ENCODE peak calls at places on chromosomes 7 and 10, in seven cellular contexts. Q is uterus; E is sigmoid colon; Y is gastrocnemius medialis; B is NT2/D1; W is AG04450; N is CD4-positive, CD25-positive, alpha-beta regulatory T cell. P is an unnamed sample.

GRCh38 chr7:139231513-139232376 is 708 bp downstream of the UBN2 start:
- DNase-seq in Q (peak), N (peak), E (peak), W (no peak), B (no peak), Y (no peak), P (peak)

GRCh38 chr10:52105301-52105700 is 208.8 kb upstream of the DKK1 start:
- DNase-seq in B (no peak), E (no peak), W (no peak), Q (no peak), N (no peak), Y (no peak), P (no peak)

GRCh38 chr10:91300011-91300575 is 79.6 kb downstream of the PCGF5 start:
- DNase-seq in E (no peak), W (no peak), Q (no peak), N (no peak), Y (no peak), B (no peak), P (no peak)

GRCh38 chr10:97320480-97321031 is 1.5 kb downstream of the FRAT1 start:
- DNase-seq in Y (no peak), Q (no peak), N (no peak), W (no peak), B (no peak), E (no peak), P (no peak)

GRCh38 chr7:106597751-106598619 is 63.0 kb downstream of the CCDC71L start:
- DNase-seq in B (no peak), Q (no peak), N (no peak), E (no peak), Y (no peak), W (no peak), P (peak)

GRCh38 chr7:85573346-85573745 is 386.5 kb upstream of the SEMA3D start:
- DNase-seq in Y (no peak), E (no peak), W (no peak), Q (no peak), N (no peak), B (no peak), P (no peak)

GRCh38 chr7:100829150-100829716 is 1.9 kb upstream of the EPHB4 start:
- DNase-seq in N (no peak), Y (no peak), Q (peak), E (no peak), W (no peak), B (no peak), P (no peak)

GRCh38 chr7:16315280-16315679 is 106.1 kb downstream of the CRPPA start:
- DNase-seq in N (no peak), Q (no peak), E (no peak), B (no peak), Y (no peak), W (no peak), P (no peak)

DNA sequence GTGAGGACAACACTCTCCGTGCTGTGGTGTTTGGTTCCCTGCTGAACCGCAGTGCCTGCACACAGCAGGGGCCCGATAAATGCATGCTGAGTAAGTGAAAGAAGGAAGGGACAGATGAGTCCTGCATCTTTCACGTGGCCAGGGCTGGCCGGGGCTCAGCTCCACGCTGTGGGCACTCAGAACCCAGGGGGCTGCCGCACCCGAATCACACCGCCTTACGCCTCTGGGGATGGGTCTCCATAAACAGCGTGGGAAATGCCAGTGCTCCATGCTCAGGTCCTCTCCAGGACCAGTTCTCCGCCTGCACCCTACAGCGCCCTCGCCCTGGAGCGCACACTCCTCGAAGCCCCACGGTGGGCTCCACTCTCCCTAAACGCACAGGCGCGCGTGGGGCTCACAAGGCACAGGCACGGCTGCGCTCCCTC is 38.1 kb downstream of the RASGEF1A start:
- DNase-seq in W (no peak), Y (no peak), N (no peak), Q (no peak), E (peak), B (no peak), P (no peak)
- H3K4me3 ChIP-seq in W (no peak), Y (peak), N (peak), Q (no peak), E (peak), B (peak), P (no peak)

GRCh38 chr7:600149-600814 is 80.6 kb upstream of the PDGFA start:
- DNase-seq in N (no peak), Y (no peak), E (peak), Q (no peak), B (no peak), W (no peak), P (no peak)

GRCh38 chr7:602341-603141 is 82.9 kb upstream of the PDGFA start:
- DNase-seq in Q (no peak), E (peak), W (no peak), Y (no peak), B (no peak), N (peak), P (peak)

GRCh38 chr7:600935-601334 is 81.3 kb upstream of the PDGFA start:
- DNase-seq in N (no peak), Q (no peak), Y (no peak), E (peak), W (no peak), B (no peak), P (no peak)

GRCh38 chr7:603152-603941 is 83.7 kb upstream of the PDGFA start:
- DNase-seq in Y (no peak), W (no peak), N (no peak), B (no peak), E (no peak), Q (peak), P (peak)

DNA sequence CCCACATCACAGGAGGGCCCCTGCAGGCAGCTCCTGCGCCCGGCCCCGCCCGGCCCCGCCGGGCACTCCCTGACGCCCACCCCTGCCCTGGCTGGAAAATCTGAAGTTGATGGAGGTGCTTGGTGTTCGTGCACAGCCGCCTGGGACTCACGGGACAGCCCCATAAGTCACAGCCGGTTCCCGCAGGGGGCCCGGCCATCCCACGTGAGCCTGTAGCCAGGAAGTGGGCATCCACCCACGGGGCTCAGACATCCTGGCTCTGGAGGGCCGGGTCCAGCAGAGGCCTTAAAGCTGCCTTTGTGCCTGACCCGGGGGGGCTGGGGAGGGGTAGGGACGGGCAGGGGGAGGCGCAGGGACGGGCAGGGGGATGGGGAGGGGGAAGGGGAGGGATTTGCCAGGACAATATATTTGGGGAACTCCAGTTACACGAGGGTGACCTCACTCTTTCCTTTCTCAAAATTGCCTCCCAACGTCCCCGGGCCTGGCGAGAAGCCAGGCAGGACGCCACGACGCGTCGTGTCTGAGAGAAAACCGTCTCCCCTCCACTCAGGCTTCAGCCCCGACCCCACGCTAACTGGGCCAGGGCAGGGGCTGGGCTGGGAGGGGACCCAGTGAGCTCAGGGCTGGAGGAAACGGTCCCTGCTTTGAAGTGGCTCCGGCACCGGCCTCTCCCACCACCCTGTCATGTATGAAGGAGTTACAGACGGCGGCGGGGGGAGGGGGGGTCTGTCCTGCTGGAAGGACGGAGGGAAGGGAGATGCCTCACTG is 82.1 kb upstream of the PDGFA start:
- DNase-seq in N (peak), E (peak), Y (no peak), W (no peak), B (no peak), Q (peak), P (peak)
- H3K4me3 ChIP-seq in N (no peak), E (no peak), Y (peak), W (no peak), B (no peak), Q (no peak), P (peak)

GRCh38 chr7:39838326-39838725 is 111.7 kb upstream of the CDK13 start:
- DNase-seq in N (no peak), Q (peak), E (peak), W (no peak), B (no peak), Y (no peak), P (peak)

GRCh38 chr7:39829028-39829427 is 121.0 kb upstream of the CDK13 start:
- DNase-seq in Q (no peak), E (no peak), N (no peak), Y (no peak), B (no peak), W (no peak), P (no peak)

GRCh38 chr7:39827571-39827970 is 122.5 kb upstream of the CDK13 start:
- DNase-seq in W (no peak), Q (no peak), Y (no peak), B (no peak), E (no peak), N (no peak), P (no peak)

DNA sequence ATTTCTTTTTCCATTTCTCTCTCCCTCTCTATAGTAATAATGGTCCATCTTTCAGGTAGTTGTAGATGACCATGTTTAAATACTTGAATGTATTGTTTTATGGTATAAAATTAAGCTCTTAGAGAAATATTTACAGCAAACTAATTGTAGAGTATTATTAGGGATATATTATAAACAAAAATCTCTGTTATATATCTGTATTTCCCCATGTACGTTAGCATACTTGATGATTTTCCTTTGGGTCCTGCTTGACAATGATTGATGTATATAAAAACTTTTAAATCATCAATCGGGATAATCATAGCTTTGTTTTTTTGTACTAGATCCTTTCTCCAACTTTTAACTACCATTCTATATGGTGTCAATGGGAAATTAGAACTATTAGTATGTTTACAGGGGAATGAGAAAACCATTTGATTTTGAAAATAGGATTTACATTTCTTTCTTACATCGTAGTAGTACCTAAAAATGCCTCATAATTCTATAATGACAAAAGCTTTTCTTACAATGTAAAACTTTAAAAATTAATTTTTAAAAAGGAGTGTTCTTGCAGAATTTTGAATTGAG is 117.5 kb upstream of the CDK13 start:
- DNase-seq in W (no peak), B (no peak), E (no peak), Q (no peak), Y (no peak), N (no peak), P (no peak)
- H3K4me3 ChIP-seq in W (no peak), B (no peak), E (peak), Q (peak), Y (peak), N (no peak), P (no peak)

GRCh38 chr7:144386741-144387140 is 16.8 kb downstream of the NOBOX start:
- DNase-seq in B (no peak), E (no peak), Q (no peak), Y (no peak), N (no peak), W (no peak), P (no peak)

GRCh38 chr7:144384071-144384470 is 19.4 kb downstream of the NOBOX start:
- DNase-seq in Q (no peak), Y (no peak), B (no peak), E (peak), N (no peak), W (no peak), P (peak)

GRCh38 chr7:144379791-144380384 is 23.6 kb downstream of the NOBOX start:
- DNase-seq in E (no peak), Y (no peak), Q (no peak), B (no peak), N (no peak), W (no peak), P (no peak)

GRCh38 chr7:144388950-144389349 is 14.5 kb downstream of the NOBOX start:
- DNase-seq in Q (no peak), W (no peak), E (peak), B (no peak), N (no peak), Y (no peak), P (no peak)

GRCh38 chr7:144384555-144385245 is 18.8 kb downstream of the NOBOX start:
- DNase-seq in B (no peak), E (peak), W (no peak), N (no peak), Q (no peak), Y (no peak), P (no peak)
- H3K4me3 ChIP-seq in B (no peak), E (no peak), W (no peak), N (no peak), Q (no peak), Y (no peak), P (no peak)

GRCh38 chr7:29565186-29565540 is 1.5 kb downstream of the PRR15 start:
- DNase-seq in Y (no peak), W (no peak), E (no peak), N (no peak), B (no peak), Q (no peak), P (no peak)

GRCh38 chr7:29564455-29565185 is 985 bp downstream of the PRR15 start:
- DNase-seq in B (no peak), E (peak), W (no peak), N (no peak), Q (peak), Y (no peak), P (no peak)

GRCh38 chr7:29565982-29566746 is 2.5 kb downstream of the PRR15 start:
- DNase-seq in N (no peak), W (no peak), Q (peak), E (no peak), B (no peak), Y (no peak), P (no peak)

GRCh38 chr7:29567174-29567573 is 3.5 kb downstream of the PRR15 start:
- DNase-seq in Y (no peak), E (no peak), W (no peak), N (no peak), Q (no peak), B (no peak), P (no peak)

GRCh38 chr7:29565634-29565981 is 2.0 kb downstream of the PRR15 start:
- DNase-seq in E (no peak), W (no peak), Y (no peak), B (no peak), Q (no peak), N (no peak), P (no peak)
- H3K4me3 ChIP-seq in E (peak), W (no peak), Y (peak), B (peak), Q (peak), N (no peak), P (no peak)

DNA sequence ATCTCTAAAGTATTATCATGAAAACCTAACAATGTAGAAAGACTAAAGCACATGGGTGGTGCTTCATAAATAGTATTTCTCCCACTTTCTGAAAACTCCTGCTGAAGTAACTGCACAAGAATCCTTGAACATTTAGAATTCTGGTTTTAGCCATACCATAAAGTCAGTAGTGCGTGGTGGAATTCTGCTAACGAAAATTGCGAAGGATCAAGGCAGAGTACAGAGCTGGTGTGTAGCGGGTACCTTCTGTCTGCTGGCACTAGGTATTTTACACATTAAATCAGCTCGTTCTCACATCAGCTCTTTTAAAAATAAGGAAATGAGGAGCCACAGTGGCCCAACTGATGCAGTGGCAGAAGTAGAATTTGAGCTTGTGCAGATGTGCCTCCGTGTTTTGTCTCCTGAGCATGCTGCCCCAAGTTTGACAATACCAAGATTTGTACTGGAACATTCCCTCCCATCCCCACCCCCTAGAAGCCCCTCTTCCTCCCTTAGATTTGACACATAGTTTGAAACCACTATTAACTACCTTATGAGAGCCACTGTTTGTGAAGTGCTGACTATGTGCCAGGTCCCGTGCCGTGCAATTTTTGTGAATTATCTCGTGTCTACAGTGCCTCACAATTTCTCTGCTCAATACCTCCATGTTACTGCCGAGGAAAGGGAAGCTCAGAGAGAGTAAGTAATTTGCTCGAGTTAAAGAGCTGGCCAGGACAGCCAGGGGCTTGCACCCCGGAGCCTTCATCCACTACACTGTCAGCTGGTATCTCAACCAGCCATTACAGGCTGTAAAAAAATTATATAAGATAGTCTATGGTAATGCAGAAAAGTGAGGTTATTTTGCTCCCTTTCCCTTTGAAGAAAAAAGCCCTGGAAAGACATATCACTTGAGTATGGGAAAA is 66.9 kb downstream of the EGFR start:
- DNase-seq in N (no peak), E (no peak), Y (no peak), B (no peak), Q (no peak), W (no peak), P (no peak)
- H3K4me3 ChIP-seq in N (no peak), E (peak), Y (no peak), B (no peak), Q (peak), W (peak), P (no peak)

DNA sequence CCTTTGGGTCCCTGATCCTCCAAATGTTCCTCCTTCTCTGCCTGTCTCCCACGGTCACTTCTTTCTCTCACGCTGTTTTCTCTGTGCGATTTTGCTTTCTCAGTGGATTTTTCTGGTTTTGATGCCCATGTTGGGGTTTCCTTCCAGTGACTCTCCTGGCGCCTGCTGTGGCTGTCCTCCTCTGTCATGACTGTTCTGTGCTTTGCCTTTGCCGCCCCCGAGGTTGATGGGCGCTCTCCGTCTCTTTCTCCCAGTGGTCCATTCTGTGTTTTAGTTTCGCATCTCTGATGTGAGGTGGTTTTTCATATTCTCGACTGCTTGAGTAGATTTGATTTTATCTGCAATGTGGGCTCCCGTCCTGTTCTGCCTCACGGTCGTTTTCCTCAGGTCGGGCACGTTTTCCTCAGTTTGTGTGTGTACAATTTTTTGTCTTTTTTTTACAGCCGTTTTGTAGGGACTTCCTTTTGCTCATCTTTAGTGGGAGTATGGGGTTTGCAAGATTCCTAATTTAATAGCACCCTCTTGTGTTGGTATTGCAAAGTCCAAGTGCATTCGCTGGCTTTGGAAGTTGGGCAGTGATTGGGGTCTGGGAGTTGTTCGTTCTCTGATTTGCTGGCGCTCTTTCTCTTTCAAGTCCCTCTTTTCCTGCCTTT is 100.0 kb downstream of the INPP5A start:
- DNase-seq in E (peak), Q (peak), N (peak), W (peak), B (peak), Y (peak), P (peak)
- H3K4me3 ChIP-seq in E (peak), Q (no peak), N (no peak), W (no peak), B (no peak), Y (no peak), P (no peak)

GRCh38 chr10:15083674-15084501 is 4.7 kb downstream of the ACBD7 start:
- DNase-seq in W (no peak), Q (no peak), Y (no peak), E (no peak), N (no peak), B (no peak), P (no peak)
- H3K4me3 ChIP-seq in W (peak), Q (peak), Y (peak), E (peak), N (peak), B (no peak), P (no peak)

GRCh38 chr7:33701189-33701740 is 204.1 kb upstream of the BMPER start:
- DNase-seq in B (no peak), Q (no peak), W (no peak), Y (no peak), E (no peak), N (no peak), P (no peak)
- H3K4me3 ChIP-seq in B (no peak), Q (no peak), W (no peak), Y (no peak), E (no peak), N (no peak), P (no peak)